ENCODE peak calls at places on chromosomes 11 and 22, in four cellular contexts. O is IMR-90, Y is mesendoderm, P is H9. A is an unnamed sample.

GRCh38 chr22:50139843-50140415 is 30.6 kb upstream of the PANX2 start:
- DNase-seq in O (no peak), Y (no peak), P (no peak), A (no peak)

GRCh38 chr11:83249972-83250593 is 36.1 kb downstream of the CCDC90B start:
- DNase-seq in O (peak), Y (peak), P (no peak), A (no peak)

GRCh38 chr22:49181942-49182341 is 645.7 kb downstream of the BRD1 start:
- DNase-seq in O (no peak), Y (no peak), P (no peak), A (no peak)

GRCh38 chr22:42284643-42285181 is 14.3 kb upstream of the TCF20 start:
- DNase-seq in O (no peak), Y (no peak), P (no peak), A (no peak)

GRCh38 chr11:65778431-65778900 is 2.3 kb downstream of the AP5B1 start:
- DNase-seq in O (no peak), Y (no peak), P (no peak), A (no peak)

GRCh38 chr11:110349109-110349996 is 52.9 kb upstream of the RDX start:
- DNase-seq in O (no peak), Y (no peak), P (no peak), A (no peak)

GRCh38 chr22:20588092-20588842 is 80.9 kb downstream of the MED15 start:
- DNase-seq in O (no peak), Y (no peak), P (no peak), A (no peak)

GRCh38 chr11:81174646-81175330 is 1558.9 kb downstream of the FAM181B start:
- DNase-seq in O (no peak), Y (no peak), P (no peak), A (no peak)

GRCh38 chr11:61472282-61472681 is 36.3 kb upstream of the LRRC10B start:
- DNase-seq in O (peak), Y (no peak), P (no peak), A (no peak)

GRCh38 chr11:119157088-119157487 is 8.2 kb downstream of the ABCG4 start:
- DNase-seq in O (no peak), Y (no peak), P (no peak), A (no peak)

GRCh38 chr11:75151346-75152047 is 590 bp downstream of the SLCO2B1 start:
- DNase-seq in O (no peak), Y (no peak), P (no peak), A (no peak)

GRCh38 chr22:44932493-44932892 is 77.3 kb downstream of the PHF21B start:
- DNase-seq in O (no peak), Y (no peak), P (no peak), A (no peak)

GRCh38 chr22:43425976-43426785 is 14.4 kb downstream of the MPPED1 start:
- DNase-seq in O (no peak), Y (no peak), P (no peak), A (no peak)

GRCh38 chr22:46797355-46797754 is 34.9 kb downstream of the TBC1D22A start:
- DNase-seq in O (peak), Y (peak), P (no peak), A (no peak)

GRCh38 chr22:38213319-38214247 is 11.8 kb downstream of the MAFF start:
- DNase-seq in O (no peak), Y (no peak), P (no peak), A (no peak)

DNA sequence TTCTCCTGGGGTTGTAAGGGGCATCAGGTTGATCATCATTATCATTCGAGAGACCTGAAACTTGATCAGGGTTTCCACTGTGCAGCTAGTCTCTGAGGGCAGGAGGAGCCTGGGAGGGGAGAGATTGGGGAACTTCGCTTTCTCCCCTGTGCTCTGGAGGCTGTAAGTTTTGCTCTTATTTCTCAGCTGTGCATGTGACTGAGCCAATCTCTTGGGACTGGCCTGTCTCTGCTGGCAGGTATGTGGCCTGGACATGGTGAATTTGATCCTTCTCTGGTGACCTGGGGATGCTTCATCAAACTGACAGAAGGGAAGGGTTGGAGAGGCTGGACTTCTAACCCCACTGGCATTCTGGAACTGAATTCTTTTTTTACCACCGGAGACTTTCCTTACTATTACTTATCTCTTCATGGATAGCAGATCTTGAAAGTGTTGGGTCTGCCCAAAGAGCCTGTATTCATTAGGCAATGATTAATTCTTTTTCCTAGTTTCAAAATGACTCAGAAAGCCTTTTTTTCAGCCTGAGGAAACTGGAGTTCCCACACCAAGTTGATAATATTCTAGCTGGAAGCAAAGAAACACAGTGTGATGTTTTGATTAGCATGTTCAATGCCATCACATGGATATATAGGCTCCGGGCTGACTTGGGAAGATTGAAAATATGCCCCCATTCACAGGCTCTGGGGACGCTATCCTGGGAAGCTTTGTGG is 36.5 kb downstream of the TSPAN18 start:
- DNase-seq in O (peak), Y (no peak), P (no peak), A (peak)
- H4K5ac ChIP-seq in O (no peak), Y (no peak), P (no peak), A (no peak)

DNA sequence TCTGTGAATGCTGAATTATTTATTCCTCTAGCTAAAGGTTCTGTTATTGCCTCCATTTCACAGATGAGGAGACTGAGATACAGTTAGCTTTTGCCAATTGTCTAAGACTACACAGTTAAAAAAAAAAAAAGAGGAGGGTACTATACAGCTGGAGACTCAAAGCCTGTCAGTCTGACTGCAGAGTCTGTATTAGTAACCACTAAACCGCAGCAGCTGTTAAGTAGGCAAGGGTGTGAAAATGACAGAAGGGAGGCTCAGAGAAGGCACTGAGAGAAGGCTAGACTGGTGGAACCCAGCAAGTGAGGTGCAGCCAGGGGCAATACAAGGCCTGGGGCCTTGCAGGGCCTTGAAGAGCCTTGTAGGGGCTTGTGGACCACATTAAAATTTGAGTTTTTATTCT is 181.2 kb downstream of the CSNK2A3 start:
- DNase-seq in O (no peak), Y (no peak), P (no peak), A (no peak)
- H4K5ac ChIP-seq in O (no peak), Y (no peak), P (no peak), A (no peak)

GRCh38 chr11:117356126-117356761 is 28.6 kb downstream of the CEP164 start:
- DNase-seq in O (no peak), Y (peak), P (no peak), A (no peak)
- H4K5ac ChIP-seq in O (no peak), Y (no peak), P (no peak), A (no peak)

DNA sequence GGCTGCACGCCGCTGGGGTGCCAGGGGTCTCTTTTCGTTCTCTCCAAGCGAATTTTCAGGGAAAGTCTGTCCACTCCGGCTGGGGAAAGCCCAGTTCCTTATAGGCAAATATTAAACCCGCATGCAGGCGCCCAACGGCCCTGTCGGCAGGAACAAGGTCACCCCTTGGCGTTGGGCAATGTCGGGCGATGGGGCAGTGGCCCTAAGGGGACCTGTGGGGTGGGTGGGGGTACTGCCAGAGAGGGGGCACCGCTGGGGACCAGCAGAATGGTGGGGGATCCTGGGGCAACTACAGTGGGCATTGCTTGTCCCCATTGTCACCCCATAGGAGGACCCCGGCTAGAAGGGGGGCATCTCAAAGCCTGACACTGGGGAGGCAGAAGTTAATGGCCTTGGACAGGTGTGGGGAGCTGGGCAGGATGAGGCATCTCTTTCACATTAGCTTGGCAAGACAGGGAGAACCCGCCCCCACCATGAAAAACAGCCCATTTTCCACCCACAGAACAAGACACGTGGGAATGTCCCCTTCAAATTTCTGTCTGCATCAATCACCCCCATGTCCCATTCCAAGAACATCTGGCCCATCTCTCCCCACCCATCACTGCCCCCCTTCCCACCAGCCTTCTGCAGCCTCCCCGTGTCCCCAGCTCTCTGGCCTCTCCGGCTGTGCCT is 5.5 kb upstream of the IGF2 start:
- DNase-seq in O (no peak), Y (no peak), P (no peak), A (no peak)
- H4K5ac ChIP-seq in O (no peak), Y (no peak), P (no peak), A (no peak)

DNA sequence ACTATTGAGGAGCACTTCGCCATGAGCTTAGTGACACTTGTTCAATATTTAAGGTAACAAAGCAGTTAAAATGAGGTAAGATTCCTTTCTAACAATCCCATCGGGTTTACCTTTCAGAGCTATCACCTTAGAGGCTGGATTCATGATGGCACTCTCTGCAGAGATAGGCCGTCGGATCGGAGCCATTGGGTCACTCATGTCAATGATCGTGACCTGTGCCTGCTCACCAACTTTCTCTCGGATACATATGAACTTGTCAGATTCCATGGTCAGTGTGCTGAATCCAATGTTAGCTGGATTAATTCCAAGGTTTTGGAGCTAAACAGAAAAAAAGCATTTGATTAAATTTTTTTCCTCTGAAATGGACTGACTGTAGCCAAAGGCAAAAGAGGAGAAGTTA is 16.0 kb downstream of the CLTCL1 start:
- DNase-seq in O (no peak), Y (no peak), P (no peak), A (no peak)
- H4K5ac ChIP-seq in O (no peak), Y (no peak), P (no peak), A (no peak)

GRCh38 chr11:127133061-127133460 is 132.5 kb upstream of the KIRREL3 start:
- DNase-seq in O (no peak), Y (peak), P (no peak), A (no peak)
- H4K5ac ChIP-seq in O (no peak), Y (no peak), P (no peak), A (no peak)

DNA sequence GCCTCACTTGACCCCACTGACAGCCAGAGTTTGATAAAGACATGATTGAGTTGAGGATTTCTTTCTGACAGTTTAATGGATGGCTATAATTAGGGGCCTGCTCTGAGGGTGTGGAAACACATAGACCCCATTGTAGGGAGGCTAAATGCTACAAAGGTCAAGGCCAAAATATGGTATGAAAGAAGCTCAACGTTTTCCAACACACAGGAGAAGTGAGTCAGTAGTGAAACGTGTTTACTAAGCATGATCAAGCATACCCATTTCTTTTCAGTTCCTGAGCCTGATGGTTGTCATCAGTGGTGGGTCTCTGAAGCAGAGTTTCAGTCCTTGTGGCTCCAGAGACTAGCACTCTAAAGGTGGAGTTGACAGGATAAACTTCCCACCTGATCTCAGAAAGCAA is 69.7 kb downstream of the SNX19 start:
- DNase-seq in O (peak), Y (no peak), P (no peak), A (no peak)
- H4K5ac ChIP-seq in O (peak), Y (no peak), P (no peak), A (no peak)

GRCh38 chr11:2507212-2507901 is 62.5 kb downstream of the KCNQ1 start:
- DNase-seq in O (no peak), Y (no peak), P (no peak), A (no peak)
- H4K5ac ChIP-seq in O (no peak), Y (no peak), P (no peak), A (no peak)

GRCh38 chr11:63829823-63830489 is 9.0 kb upstream of the MARK2 start:
- DNase-seq in O (peak), Y (peak), P (peak), A (no peak)

GRCh38 chr11:63831326-63831725 is 7.6 kb upstream of the MARK2 start:
- DNase-seq in O (no peak), Y (no peak), P (peak), A (no peak)

GRCh38 chr11:63833048-63833447 is 5.9 kb upstream of the MARK2 start:
- DNase-seq in O (no peak), Y (no peak), P (no peak), A (no peak)

GRCh38 chr11:63834532-63835155 is 4.3 kb upstream of the MARK2 start:
- DNase-seq in O (no peak), Y (no peak), P (no peak), A (no peak)

DNA sequence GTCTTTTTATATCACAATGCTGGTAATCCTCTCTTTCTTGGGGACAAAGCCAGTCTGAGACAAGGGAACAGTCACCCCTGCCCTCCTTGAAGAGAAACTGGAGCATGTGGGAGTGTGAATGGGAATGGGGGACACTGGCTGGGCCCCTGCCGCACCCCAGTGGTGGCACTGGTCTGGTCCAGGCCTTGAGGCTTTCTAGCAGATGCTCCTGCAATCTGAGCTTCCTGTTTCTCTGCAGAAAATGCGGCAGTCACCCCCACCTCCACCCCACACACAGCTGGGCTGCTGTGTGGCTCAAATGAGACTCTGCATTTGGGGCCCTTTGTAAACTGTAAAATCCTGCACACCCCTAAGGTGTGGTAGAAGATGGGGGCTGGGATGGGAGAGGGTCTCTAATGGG is 6.6 kb upstream of the MARK2 start:
- DNase-seq in O (no peak), Y (no peak), P (no peak), A (no peak)
- H4K5ac ChIP-seq in O (no peak), Y (no peak), P (no peak), A (no peak)

GRCh38 chr22:31104869-31105268 is 2.5 kb downstream of the SELENOM start:
- DNase-seq in O (no peak), Y (peak), P (peak), A (peak)
- H4K5ac ChIP-seq in O (no peak), Y (no peak), P (no peak), A (no peak)